ENCODE peak calls at places on chromosomes 7 and 10, in four cellular contexts. F is activated T-cell treated with anti-CD3 and anti-CD28 coated beads, Interleukin-2, amount 50 U/mL, for 72 hours; M is M059J; I is T-cell. E is an unnamed sample.

GRCh38 chr10:68871731-68872342 is 29.3 kb upstream of the DDX50 start:
- DNase-seq in I (no peak), F (no peak), M (peak), E (peak)

GRCh38 chr10:43692051-43692825 is 43.6 kb upstream of the ZNF32 start:
- DNase-seq in I (no peak), M (peak), F (no peak), E (no peak)

GRCh38 chr10:124614003-124614659 is 130.0 kb downstream of the FAM53B start:
- DNase-seq in I (no peak), F (peak), M (no peak), E (no peak)

GRCh38 chr7:64463636-64464375 is 99.1 kb downstream of the ZNF680 start:
- DNase-seq in F (peak), M (no peak), I (peak), E (peak)

GRCh38 chr10:12697741-12698140 is 303.8 kb downstream of the CCDC3 start:
- DNase-seq in F (no peak), I (no peak), M (no peak), E (no peak)

GRCh38 chr7:39582536-39582935 is 16.3 kb downstream of the YAE1 start:
- DNase-seq in F (no peak), M (no peak), I (no peak), E (peak)

GRCh38 chr7:26200113-26200443 is 468 bp downstream of the HNRNPA2B1 start:
- DNase-seq in I (peak), M (peak), F (peak), E (peak)

GRCh38 chr10:103124420-103125096 is 68.5 kb downstream of the NT5C2 start:
- DNase-seq in I (no peak), M (no peak), F (no peak), E (no peak)

GRCh38 chr10:73644767-73645166 is 3.5 kb upstream of the MYOZ1 start:
- DNase-seq in M (no peak), F (no peak), I (no peak), E (no peak)

E was measured in kidney tubule cell.